ENCODE peak calls at places on chromosomes 3 and 15, in four cellular contexts. One of them, this sample, is unnamed.

GRCh38 chr3:94413721-94414106 is 350.9 kb downstream of the NSUN3 start:
- DNase-seq in A549: no peak
- DNase-seq in GM12892: no peak
- DNase-seq in HCT116: no peak
- DNase-seq in this sample: no peak

GRCh38 chr3:57227204-57227929 is at the start of gene APPL1:
- DNase-seq in GM12892: peak
- DNase-seq in A549: peak
- DNase-seq in HCT116: peak
- DNase-seq in this sample: peak

GRCh38 chr3:45950686-45951600 is 7.7 kb downstream of the CXCR6 start:
- DNase-seq in A549: no peak
- DNase-seq in GM12892: no peak
- DNase-seq in HCT116: no peak
- DNase-seq in this sample: peak

GRCh38 chr3:189903562-189904250 is 217.0 kb downstream of the P3H2 start:
- DNase-seq in HCT116: no peak
- DNase-seq in A549: peak
- DNase-seq in GM12892: no peak
- DNase-seq in this sample: no peak

GRCh38 chr3:81666502-81667121 is 94.8 kb downstream of the GBE1 start:
- DNase-seq in HCT116: no peak
- DNase-seq in A549: peak
- DNase-seq in GM12892: no peak
- DNase-seq in this sample: no peak

GRCh38 chr3:184011230-184011876 is 6.3 kb downstream of the ABCC5 start:
- DNase-seq in GM12892: no peak
- DNase-seq in HCT116: no peak
- DNase-seq in A549: no peak
- DNase-seq in this sample: no peak

GRCh38 chr3:191499307-191500125 is 38.6 kb downstream of the PYDC2 start:
- DNase-seq in GM12892: no peak
- DNase-seq in HCT116: no peak
- DNase-seq in A549: no peak
- DNase-seq in this sample: no peak

GRCh38 chr3:106913111-106913698 is 464.0 kb upstream of the CCDC54 start:
- DNase-seq in HCT116: no peak
- DNase-seq in GM12892: no peak
- DNase-seq in A549: no peak
- DNase-seq in this sample: no peak

GRCh38 chr15:90001062-90001682 is at the start of gene ZNF710:
- DNase-seq in GM12892: peak
- DNase-seq in A549: peak
- DNase-seq in HCT116: no peak
- DNase-seq in this sample: peak

GRCh38 chr3:192890348-192891335 is 27.0 kb downstream of the MB21D2 start:
- DNase-seq in A549: no peak
- DNase-seq in HCT116: no peak
- DNase-seq in GM12892: no peak
- DNase-seq in this sample: no peak

GRCh38 chr15:85579957-85580694 is 199.7 kb downstream of the AKAP13 start:
- DNase-seq in HCT116: no peak
- DNase-seq in A549: peak
- DNase-seq in GM12892: no peak
- DNase-seq in this sample: peak

GRCh38 chr3:62622553-62623174 is 249.3 kb upstream of the FEZF2 start:
- DNase-seq in HCT116: peak
- DNase-seq in GM12892: no peak
- DNase-seq in A549: peak
- DNase-seq in this sample: no peak

GRCh38 chr15:62108411-62108810 is 41.6 kb downstream of the C2CD4A start:
- DNase-seq in A549: no peak
- DNase-seq in HCT116: no peak
- DNase-seq in GM12892: no peak
- DNase-seq in this sample: no peak

GRCh38 chr3:94082412-94082937 is 19.6 kb downstream of the NSUN3 start:
- DNase-seq in A549: no peak
- DNase-seq in HCT116: no peak
- DNase-seq in GM12892: no peak
- DNase-seq in this sample: no peak

GRCh38 chr15:43105778-43106485 is at the start of gene UBR1:
- DNase-seq in A549: peak
- DNase-seq in GM12892: peak
- DNase-seq in HCT116: peak
- DNase-seq in this sample: peak
- TF ChIP-seq POLR2A in A549: peak
- TF ChIP-seq POLR2A in GM12892: peak
- TF ChIP-seq POLR2A in HCT116: peak
- TF ChIP-seq POLR2A in this sample: peak

GRCh38 chr3:49133226-49133951 is 539 bp upstream of the LAMB2 start:
- DNase-seq in HCT116: peak
- DNase-seq in A549: peak
- DNase-seq in GM12892: no peak
- DNase-seq in this sample: peak
- TF ChIP-seq POLR2A in HCT116: no peak
- TF ChIP-seq POLR2A in A549: peak
- TF ChIP-seq POLR2A in GM12892: no peak
- TF ChIP-seq POLR2A in this sample: no peak

GRCh38 chr3:197460002-197460401 is 95.8 kb downstream of the BDH1 start:
- DNase-seq in A549: no peak
- DNase-seq in HCT116: no peak
- DNase-seq in GM12892: no peak
- DNase-seq in this sample: no peak

GRCh38 chr3:197458179-197458707 is 97.5 kb downstream of the BDH1 start:
- DNase-seq in HCT116: no peak
- DNase-seq in A549: peak
- DNase-seq in GM12892: no peak
- DNase-seq in this sample: peak

GRCh38 chr3:197454014-197454413 is 101.8 kb downstream of the BDH1 start:
- DNase-seq in GM12892: no peak
- DNase-seq in HCT116: peak
- DNase-seq in A549: peak
- DNase-seq in this sample: no peak

GRCh38 chr3:197458906-197459470 is 96.8 kb downstream of the BDH1 start:
- DNase-seq in GM12892: no peak
- DNase-seq in HCT116: no peak
- DNase-seq in A549: no peak
- DNase-seq in this sample: no peak

GRCh38 chr3:197456271-197457091 is 99.3 kb downstream of the BDH1 start:
- DNase-seq in A549: peak
- DNase-seq in HCT116: peak
- DNase-seq in GM12892: peak
- DNase-seq in this sample: peak
- TF ChIP-seq POLR2A in A549: no peak
- TF ChIP-seq POLR2A in HCT116: peak
- TF ChIP-seq POLR2A in GM12892: peak
- TF ChIP-seq POLR2A in this sample: peak

GRCh38 chr3:13010770-13011169 is 62.5 kb downstream of the IQSEC1 start:
- DNase-seq in GM12892: no peak
- DNase-seq in A549: no peak
- DNase-seq in HCT116: no peak
- DNase-seq in this sample: no peak

GRCh38 chr3:13009946-13010315 is 63.3 kb downstream of the IQSEC1 start:
- DNase-seq in HCT116: no peak
- DNase-seq in A549: no peak
- DNase-seq in GM12892: no peak
- DNase-seq in this sample: no peak

GRCh38 chr3:13008114-13008995 is 64.9 kb downstream of the IQSEC1 start:
- DNase-seq in HCT116: no peak
- DNase-seq in A549: no peak
- DNase-seq in GM12892: no peak
- DNase-seq in this sample: no peak

GRCh38 chr3:13007251-13007941 is 65.8 kb downstream of the IQSEC1 start:
- DNase-seq in GM12892: no peak
- DNase-seq in A549: no peak
- DNase-seq in HCT116: no peak
- DNase-seq in this sample: peak

GRCh38 chr3:13009132-13009945 is 63.9 kb downstream of the IQSEC1 start:
- DNase-seq in GM12892: peak
- DNase-seq in HCT116: no peak
- DNase-seq in A549: no peak
- DNase-seq in this sample: no peak
- TF ChIP-seq POLR2A in GM12892: no peak
- TF ChIP-seq POLR2A in HCT116: no peak
- TF ChIP-seq POLR2A in A549: no peak
- TF ChIP-seq POLR2A in this sample: no peak